ENCODE peak calls at places on chromosomes 2 and 18, in nine cellular contexts. One of them, this sample, is unnamed.

GRCh38 chr2:198657520-198658121 is 800.1 kb downstream of the SATB2 start:
- DNase-seq in AG10803: peak; percentile 42
- DNase-seq in neural crest cell: peak; percentile 14
- DNase-seq in cardiac fibroblast: peak; percentile 5
- DNase-seq in choroid plexus epithelial cell: peak; percentile 19
- DNase-seq in progenitor cell of endocrine pancreas: peak; percentile 15
- DNase-seq in HFFc6: no peak
- DNase-seq in astrocyte: peak; percentile 30
- DNase-seq in AG04450: no peak
- DNase-seq in this sample: no peak

GRCh38 chr2:230459213-230459612 is 43.2 kb downstream of the SP100 start:
- DNase-seq in neural crest cell: no peak
- DNase-seq in AG10803: no peak
- DNase-seq in choroid plexus epithelial cell: no peak
- DNase-seq in astrocyte: no peak
- DNase-seq in AG04450: no peak
- DNase-seq in HFFc6: no peak
- DNase-seq in cardiac fibroblast: no peak
- DNase-seq in progenitor cell of endocrine pancreas: no peak
- DNase-seq in this sample: no peak

GRCh38 chr2:220999351-220999750 is 572.8 kb downstream of the EPHA4 start:
- DNase-seq in progenitor cell of endocrine pancreas: no peak
- DNase-seq in AG10803: no peak
- DNase-seq in neural crest cell: no peak
- DNase-seq in AG04450: no peak
- DNase-seq in HFFc6: no peak
- DNase-seq in cardiac fibroblast: no peak
- DNase-seq in astrocyte: peak; percentile 65
- DNase-seq in choroid plexus epithelial cell: no peak
- DNase-seq in this sample: peak; percentile 49

GRCh38 chr2:209937893-209938292 is 64.5 kb upstream of the RPE start:
- DNase-seq in choroid plexus epithelial cell: peak; percentile 44
- DNase-seq in HFFc6: no peak
- DNase-seq in neural crest cell: no peak
- DNase-seq in astrocyte: no peak
- DNase-seq in progenitor cell of endocrine pancreas: no peak
- DNase-seq in AG04450: no peak
- DNase-seq in AG10803: no peak
- DNase-seq in cardiac fibroblast: no peak
- DNase-seq in this sample: no peak

GRCh38 chr2:31335921-31336570 is 78.5 kb downstream of the XDH start:
- DNase-seq in AG10803: peak; percentile 86
- DNase-seq in astrocyte: peak; percentile 93
- DNase-seq in progenitor cell of endocrine pancreas: no peak
- DNase-seq in HFFc6: peak; percentile 75
- DNase-seq in cardiac fibroblast: peak; percentile 69
- DNase-seq in neural crest cell: no peak
- DNase-seq in AG04450: peak; percentile 34
- DNase-seq in choroid plexus epithelial cell: peak; percentile 72
- DNase-seq in this sample: no peak

GRCh38 chr2:135130751-135131150 is 78.7 kb downstream of the RAB3GAP1 start:
- DNase-seq in AG04450: no peak
- DNase-seq in astrocyte: no peak
- DNase-seq in neural crest cell: no peak
- DNase-seq in choroid plexus epithelial cell: no peak
- DNase-seq in AG10803: no peak
- DNase-seq in HFFc6: no peak
- DNase-seq in cardiac fibroblast: no peak
- DNase-seq in progenitor cell of endocrine pancreas: no peak
- DNase-seq in this sample: no peak

GRCh38 chr2:48287971-48288370 is 242.0 kb upstream of the STON1 start:
- DNase-seq in astrocyte: no peak
- DNase-seq in AG10803: no peak
- DNase-seq in choroid plexus epithelial cell: no peak
- DNase-seq in cardiac fibroblast: no peak
- DNase-seq in progenitor cell of endocrine pancreas: no peak
- DNase-seq in neural crest cell: no peak
- DNase-seq in AG04450: no peak
- DNase-seq in HFFc6: no peak
- DNase-seq in this sample: no peak

GRCh38 chr18:36578871-36579270 is 249.9 kb downstream of the TPGS2 start:
- DNase-seq in neural crest cell: no peak
- DNase-seq in choroid plexus epithelial cell: peak; percentile 36
- DNase-seq in progenitor cell of endocrine pancreas: no peak
- DNase-seq in HFFc6: no peak
- DNase-seq in astrocyte: no peak
- DNase-seq in AG10803: peak; percentile 78
- DNase-seq in AG04450: no peak
- DNase-seq in cardiac fibroblast: peak; percentile 25
- DNase-seq in this sample: no peak

GRCh38 chr2:160735696-160736095 is 242.1 kb upstream of the RBMS1 start:
- DNase-seq in HFFc6: no peak
- DNase-seq in neural crest cell: no peak
- DNase-seq in progenitor cell of endocrine pancreas: no peak
- DNase-seq in cardiac fibroblast: no peak
- DNase-seq in choroid plexus epithelial cell: no peak
- DNase-seq in AG04450: no peak
- DNase-seq in AG10803: peak; percentile 53
- DNase-seq in astrocyte: no peak
- DNase-seq in this sample: no peak

GRCh38 chr2:36456227-36456788 is 100.7 kb downstream of the CRIM1 start:
- DNase-seq in cardiac fibroblast: peak; percentile 96
- DNase-seq in choroid plexus epithelial cell: peak; percentile 85
- DNase-seq in AG10803: peak; percentile 73
- DNase-seq in AG04450: no peak
- DNase-seq in astrocyte: peak; percentile 65
- DNase-seq in progenitor cell of endocrine pancreas: no peak
- DNase-seq in neural crest cell: no peak
- DNase-seq in HFFc6: peak; percentile 51
- DNase-seq in this sample: no peak

GRCh38 chr2:50582164-50582563 is 449.8 kb downstream of the NRXN1 start:
- DNase-seq in AG04450: no peak
- DNase-seq in HFFc6: no peak
- DNase-seq in neural crest cell: no peak
- DNase-seq in choroid plexus epithelial cell: no peak
- DNase-seq in cardiac fibroblast: no peak
- DNase-seq in astrocyte: no peak
- DNase-seq in AG10803: no peak
- DNase-seq in progenitor cell of endocrine pancreas: no peak
- DNase-seq in this sample: no peak

GRCh38 chr18:22108674-22109073 is 60.7 kb upstream of the GATA6 start:
- DNase-seq in neural crest cell: no peak
- DNase-seq in cardiac fibroblast: peak; percentile 22
- DNase-seq in choroid plexus epithelial cell: peak; percentile 39
- DNase-seq in progenitor cell of endocrine pancreas: no peak
- DNase-seq in AG04450: no peak
- DNase-seq in astrocyte: no peak
- DNase-seq in AG10803: no peak
- DNase-seq in HFFc6: no peak
- DNase-seq in this sample: no peak

DNA sequence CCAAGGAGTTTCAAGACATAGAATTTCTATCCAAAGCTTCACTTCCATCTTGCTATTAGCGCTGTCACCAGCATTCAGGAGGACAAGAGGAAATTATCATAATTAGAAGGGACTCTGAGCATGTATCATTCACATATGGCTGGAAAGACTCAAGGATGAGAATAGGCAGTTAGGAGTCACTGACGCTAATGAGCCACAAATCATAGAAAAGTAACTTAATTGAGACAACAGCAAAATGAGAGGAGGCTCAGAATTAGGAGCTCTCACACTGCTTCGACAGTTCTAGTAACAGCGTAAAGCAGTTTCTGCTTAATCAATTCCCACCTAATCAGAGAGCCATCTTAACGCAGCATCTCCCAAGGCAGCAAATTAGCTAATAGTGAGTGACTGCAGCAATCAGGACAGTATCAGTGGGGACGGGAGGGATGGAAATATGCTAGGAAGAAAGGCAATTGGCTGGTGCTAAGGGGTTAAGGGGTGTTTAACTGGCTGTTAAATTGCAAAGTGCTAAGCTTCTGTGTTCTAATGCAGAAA is 32.8 kb downstream of the ANKRD44 start:
- DNase-seq in neural crest cell: no peak
- DNase-seq in AG10803: no peak
- DNase-seq in HFFc6: no peak
- DNase-seq in cardiac fibroblast: no peak
- DNase-seq in AG04450: no peak
- DNase-seq in progenitor cell of endocrine pancreas: no peak
- DNase-seq in choroid plexus epithelial cell: no peak
- DNase-seq in astrocyte: no peak
- DNase-seq in this sample: no peak
- TF ChIP-seq CTCF in neural crest cell: no peak
- TF ChIP-seq CTCF in AG10803: no peak
- TF ChIP-seq CTCF in HFFc6: no peak
- TF ChIP-seq CTCF in cardiac fibroblast: no peak
- TF ChIP-seq CTCF in AG04450: no peak
- TF ChIP-seq CTCF in progenitor cell of endocrine pancreas: no peak
- TF ChIP-seq CTCF in choroid plexus epithelial cell: no peak
- TF ChIP-seq CTCF in astrocyte: no peak
- TF ChIP-seq CTCF in this sample: no peak

GRCh38 chr2:228867406-228867805 is 403.7 kb downstream of the PID1 start:
- DNase-seq in AG04450: no peak
- DNase-seq in choroid plexus epithelial cell: no peak
- DNase-seq in neural crest cell: no peak
- DNase-seq in astrocyte: no peak
- DNase-seq in AG10803: no peak
- DNase-seq in progenitor cell of endocrine pancreas: no peak
- DNase-seq in HFFc6: no peak
- DNase-seq in cardiac fibroblast: no peak
- DNase-seq in this sample: no peak
- TF ChIP-seq CTCF in AG04450: no peak
- TF ChIP-seq CTCF in choroid plexus epithelial cell: no peak
- TF ChIP-seq CTCF in neural crest cell: no peak
- TF ChIP-seq CTCF in astrocyte: no peak
- TF ChIP-seq CTCF in AG10803: no peak
- TF ChIP-seq CTCF in progenitor cell of endocrine pancreas: no peak
- TF ChIP-seq CTCF in HFFc6: no peak
- TF ChIP-seq CTCF in cardiac fibroblast: no peak
- TF ChIP-seq CTCF in this sample: no peak

DNA sequence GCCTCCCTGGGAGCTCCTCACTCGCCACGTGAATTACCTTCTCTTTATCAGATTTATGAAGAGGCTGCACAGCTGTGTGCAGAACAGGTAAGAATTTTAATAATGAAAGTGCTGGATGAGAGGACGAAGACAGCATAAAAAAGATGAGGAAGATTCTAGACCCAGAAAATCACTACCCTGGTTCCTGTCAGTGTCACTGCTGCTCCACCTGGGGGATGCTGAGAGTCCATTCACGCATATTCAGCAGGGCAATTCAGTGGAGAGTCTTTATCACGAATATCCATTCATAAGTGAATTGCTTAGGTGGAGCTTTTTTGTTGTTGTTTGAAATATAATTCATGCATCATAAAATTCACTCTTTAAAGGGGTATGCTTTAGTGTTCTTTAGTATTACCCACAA is 52.0 kb downstream of the MRPL33 start:
- DNase-seq in cardiac fibroblast: no peak
- DNase-seq in astrocyte: no peak
- DNase-seq in progenitor cell of endocrine pancreas: no peak
- DNase-seq in choroid plexus epithelial cell: no peak
- DNase-seq in neural crest cell: no peak
- DNase-seq in HFFc6: no peak
- DNase-seq in AG10803: no peak
- DNase-seq in AG04450: no peak
- DNase-seq in this sample: no peak
- TF ChIP-seq CTCF in cardiac fibroblast: no peak
- TF ChIP-seq CTCF in astrocyte: no peak
- TF ChIP-seq CTCF in progenitor cell of endocrine pancreas: no peak
- TF ChIP-seq CTCF in choroid plexus epithelial cell: no peak
- TF ChIP-seq CTCF in neural crest cell: no peak
- TF ChIP-seq CTCF in HFFc6: no peak
- TF ChIP-seq CTCF in AG10803: peak; percentile 25
- TF ChIP-seq CTCF in AG04450: no peak
- TF ChIP-seq CTCF in this sample: no peak

GRCh38 chr2:62238236-62238635 is 42.3 kb downstream of the B3GNT2 start:
- DNase-seq in AG04450: no peak
- DNase-seq in neural crest cell: no peak
- DNase-seq in progenitor cell of endocrine pancreas: no peak
- DNase-seq in cardiac fibroblast: no peak
- DNase-seq in HFFc6: no peak
- DNase-seq in AG10803: no peak
- DNase-seq in choroid plexus epithelial cell: no peak
- DNase-seq in astrocyte: no peak
- DNase-seq in this sample: no peak
- TF ChIP-seq CTCF in AG04450: no peak
- TF ChIP-seq CTCF in neural crest cell: no peak
- TF ChIP-seq CTCF in progenitor cell of endocrine pancreas: no peak
- TF ChIP-seq CTCF in cardiac fibroblast: no peak
- TF ChIP-seq CTCF in HFFc6: no peak
- TF ChIP-seq CTCF in AG10803: no peak
- TF ChIP-seq CTCF in choroid plexus epithelial cell: no peak
- TF ChIP-seq CTCF in astrocyte: no peak
- TF ChIP-seq CTCF in this sample: no peak

GRCh38 chr2:128640166-128640846 is 321.6 kb upstream of the HS6ST1 start:
- DNase-seq in HFFc6: no peak
- DNase-seq in AG10803: no peak
- DNase-seq in cardiac fibroblast: no peak
- DNase-seq in progenitor cell of endocrine pancreas: peak; percentile 1
- DNase-seq in choroid plexus epithelial cell: no peak
- DNase-seq in AG04450: no peak
- DNase-seq in neural crest cell: no peak
- DNase-seq in astrocyte: no peak
- DNase-seq in this sample: no peak

GRCh38 chr2:128640847-128641360 is 322.2 kb upstream of the HS6ST1 start:
- DNase-seq in neural crest cell: no peak
- DNase-seq in cardiac fibroblast: no peak
- DNase-seq in HFFc6: no peak
- DNase-seq in astrocyte: no peak
- DNase-seq in choroid plexus epithelial cell: no peak
- DNase-seq in progenitor cell of endocrine pancreas: peak; percentile 1
- DNase-seq in AG04450: no peak
- DNase-seq in AG10803: no peak
- DNase-seq in this sample: no peak

GRCh38 chr2:128638741-128639477 is 320.2 kb upstream of the HS6ST1 start:
- DNase-seq in progenitor cell of endocrine pancreas: peak; percentile 4
- DNase-seq in choroid plexus epithelial cell: peak; percentile 70
- DNase-seq in neural crest cell: peak; percentile 62
- DNase-seq in cardiac fibroblast: no peak
- DNase-seq in HFFc6: peak; percentile 18
- DNase-seq in AG04450: no peak
- DNase-seq in astrocyte: no peak
- DNase-seq in AG10803: peak; percentile 39
- DNase-seq in this sample: no peak

GRCh38 chr2:128638311-128638710 is 319.6 kb upstream of the HS6ST1 start:
- DNase-seq in choroid plexus epithelial cell: peak; percentile 37
- DNase-seq in AG04450: no peak
- DNase-seq in progenitor cell of endocrine pancreas: peak; percentile 2
- DNase-seq in cardiac fibroblast: no peak
- DNase-seq in astrocyte: peak; percentile 86
- DNase-seq in neural crest cell: no peak
- DNase-seq in AG10803: no peak
- DNase-seq in HFFc6: no peak
- DNase-seq in this sample: no peak

GRCh38 chr2:128639693-128640092 is 321.0 kb upstream of the HS6ST1 start:
- DNase-seq in HFFc6: no peak
- DNase-seq in cardiac fibroblast: no peak
- DNase-seq in progenitor cell of endocrine pancreas: peak; percentile 7
- DNase-seq in AG10803: no peak
- DNase-seq in choroid plexus epithelial cell: no peak
- DNase-seq in AG04450: no peak
- DNase-seq in astrocyte: no peak
- DNase-seq in neural crest cell: no peak
- DNase-seq in this sample: no peak
- TF ChIP-seq CTCF in HFFc6: no peak
- TF ChIP-seq CTCF in cardiac fibroblast: no peak
- TF ChIP-seq CTCF in progenitor cell of endocrine pancreas: peak; percentile 7
- TF ChIP-seq CTCF in AG10803: peak; percentile 10
- TF ChIP-seq CTCF in choroid plexus epithelial cell: no peak
- TF ChIP-seq CTCF in AG04450: peak; percentile 14
- TF ChIP-seq CTCF in astrocyte: no peak
- TF ChIP-seq CTCF in neural crest cell: no peak
- TF ChIP-seq CTCF in this sample: peak; percentile 17

This sample was measured in foreskin keratinocyte.